ENCODE peak calls at places on chromosomes 4 and X, in five cellular contexts. H is tibial artery, Z is body of pancreas, X is A673, U is GM12878. L is an unnamed sample.
A peak's percentile ranks its signal among the peaks of the same experiment; 100 is the strongest.

GRCh38 chr4:98802673-98803286 is 126.2 kb downstream of the EIF4E start:
- DNase-seq in Z (no peak), X (peak; percentile 57), U (no peak), H (no peak), L (no peak)

GRCh38 chr4:137609693-137610450 is 77.6 kb upstream of the PCDH18 start:
- DNase-seq in U (no peak), Z (no peak), H (no peak), X (peak; percentile 79), L (no peak)

GRCh38 chrX:74349387-74349786 is 45.4 kb downstream of the ZCCHC13 start:
- DNase-seq in Z (no peak), H (no peak), X (no peak), U (no peak), L (no peak)

GRCh38 chr4:53629296-53629695 is 38.0 kb upstream of the LNX1 start:
- DNase-seq in H (peak; percentile 33), X (no peak), U (no peak), Z (no peak), L (no peak)

GRCh38 chr4:168908093-168908492 is 102.0 kb downstream of the CBR4 start:
- DNase-seq in X (peak; percentile 32), H (no peak), U (no peak), Z (no peak), L (no peak)

GRCh38 chr4:71074452-71075299 is 81.2 kb downstream of the DCK start:
- DNase-seq in Z (peak; percentile 48), U (no peak), X (peak; percentile 4), H (peak; percentile 22), L (no peak)

GRCh38 chrX:84735025-84735424 is 232.8 kb upstream of the HDX start:
- DNase-seq in H (no peak), X (no peak), U (no peak), Z (no peak), L (no peak)

GRCh38 chr4:189285377-189285776 is 655.3 kb upstream of the FRG1 start:
- DNase-seq in U (no peak), H (no peak), X (no peak), Z (no peak), L (no peak)

GRCh38 chr4:145260091-145260490 is 79.7 kb upstream of the OTUD4 start:
- DNase-seq in U (no peak), H (no peak), X (no peak), Z (no peak), L (no peak)

GRCh38 chr4:137545461-137545861 is 13.2 kb upstream of the PCDH18 start:
- DNase-seq in Z (no peak), U (no peak), H (peak; percentile 53), X (peak; percentile 64), L (no peak)

GRCh38 chr4:85995361-85995760 is 364.5 kb downstream of the MAPK10 start:
- DNase-seq in X (no peak), U (no peak), H (no peak), Z (no peak), L (no peak)

GRCh38 chrX:153969904-153970397 is 1.7 kb downstream of the HCFC1 start:
- DNase-seq in X (no peak), U (no peak), Z (no peak), H (no peak), L (peak; percentile 85)

GRCh38 chr4:74531952-74532794 is 87.2 kb downstream of the AREG start:
- DNase-seq in Z (no peak), H (no peak), X (peak; percentile 64), U (peak; percentile 8), L (no peak)

GRCh38 chrX:138014577-138014976 is 448.6 kb downstream of the ZIC3 start:
- DNase-seq in H (no peak), X (no peak), Z (no peak), U (no peak), L (no peak)

GRCh38 chr4:6071191-6071958 is 53.1 kb upstream of the C4orf50 start:
- DNase-seq in H (no peak), U (no peak), X (no peak), Z (no peak), L (peak; percentile 63)

GRCh38 chr4:145279122-145279960 is 99.0 kb upstream of the OTUD4 start:
- DNase-seq in Z (no peak), U (no peak), X (peak; percentile 54), H (no peak), L (no peak)

GRCh38 chr4:74615411-74615810 is 170.5 kb downstream of the AREG start:
- DNase-seq in H (no peak), Z (no peak), X (peak; percentile 59), U (no peak), L (no peak)

DNA sequence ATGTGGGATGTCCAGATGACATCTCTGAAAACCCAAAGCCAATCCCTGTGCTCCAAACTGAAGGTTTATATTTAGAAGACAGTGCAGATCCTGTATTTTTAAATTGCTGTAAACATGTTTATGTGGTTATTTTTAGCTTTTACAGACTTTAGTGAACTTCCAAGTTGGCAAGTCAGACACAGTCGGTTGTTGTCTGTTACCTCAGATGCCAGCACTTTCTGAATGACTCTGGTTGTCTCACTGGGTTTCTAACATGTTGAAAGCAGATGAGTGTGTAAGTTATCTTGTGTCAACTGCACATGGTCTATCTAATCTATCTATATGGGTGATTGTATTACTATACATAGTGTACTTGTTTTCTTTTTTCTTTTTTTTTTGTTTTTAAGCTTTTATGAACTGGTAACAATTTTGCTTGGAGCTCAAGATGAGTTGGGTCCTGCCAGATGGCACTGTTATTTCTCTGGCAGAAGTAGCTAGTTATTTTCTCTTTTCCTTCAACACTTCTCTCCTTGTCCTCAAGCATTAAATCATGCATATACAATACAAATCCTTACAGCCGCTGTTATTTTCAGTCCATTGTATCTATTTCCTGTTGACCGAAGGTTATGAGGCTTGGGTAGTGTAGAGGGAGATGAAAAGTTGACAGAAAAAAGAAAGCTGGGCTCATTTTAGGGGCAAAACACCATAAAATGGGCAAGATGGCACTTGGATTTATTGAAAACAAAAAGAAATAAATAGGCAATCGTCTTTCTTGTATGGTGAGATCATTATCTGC is 66.3 kb downstream of the GAB1 start:
- DNase-seq in X (peak; percentile 71), H (no peak), U (no peak), Z (no peak), L (no peak)
- H3K4me3 ChIP-seq in X (peak overlapping the region; percentile 28), H (no peak overlapping the region), U (peak overlapping the region; percentile 1), Z (no peak overlapping the region), L (no peak overlapping the region)

GRCh38 chr4:108115168-108115526 is 53.6 kb downstream of the LEF1 start:
- DNase-seq in H (no peak), Z (no peak), U (no peak), X (no peak), L (no peak)

GRCh38 chr4:108116423-108117168 is 52.1 kb downstream of the LEF1 start:
- DNase-seq in U (no peak), Z (no peak), H (no peak), X (no peak), L (no peak)

GRCh38 chr4:108113229-108113628 is 55.5 kb downstream of the LEF1 start:
- DNase-seq in H (no peak), U (no peak), X (no peak), Z (no peak), L (no peak)

GRCh38 chr4:108111781-108112180 is 57.0 kb downstream of the LEF1 start:
- DNase-seq in U (no peak), Z (no peak), H (no peak), X (no peak), L (no peak)

DNA sequence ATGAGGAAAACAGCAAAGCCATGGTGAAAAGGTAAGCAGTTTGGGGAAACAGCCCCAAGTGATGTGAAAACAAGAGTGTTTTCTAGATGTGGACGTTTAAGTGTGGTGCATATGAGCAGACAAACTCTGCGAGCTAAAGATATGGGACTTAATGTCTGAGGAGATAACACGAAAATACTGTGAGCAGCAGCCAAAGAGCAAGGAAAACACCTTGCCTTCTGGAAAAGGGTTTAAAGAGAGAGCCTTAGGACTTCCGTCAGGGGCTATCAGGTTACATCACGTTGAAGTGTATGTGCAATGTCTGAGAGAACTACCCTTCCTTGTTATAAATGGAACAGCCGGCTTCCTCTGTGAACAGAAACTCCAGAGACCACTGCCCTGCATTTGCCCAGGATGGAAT is 54.2 kb downstream of the LEF1 start:
- DNase-seq in U (no peak), X (no peak), Z (no peak), H (no peak), L (no peak)
- H3K4me1 ChIP-seq in U (peaks cover 37% of the 10 kb centered on the region), X (no peaks in the 10 kb centered on the region), Z (peaks cover 8% of the 10 kb centered on the region), H (no peaks in the 10 kb centered on the region), L (no peaks in the 10 kb centered on the region)

GRCh38 chr4:90211174-90211573 is 84.0 kb downstream of the CCSER1 start:
- DNase-seq in U (no peak), H (no peak), Z (no peak), X (no peak), L (no peak)

GRCh38 chr4:90209922-90210321 is 82.7 kb downstream of the CCSER1 start:
- DNase-seq in U (no peak), X (no peak), H (no peak), Z (no peak), L (no peak)

GRCh38 chr4:90220453-90220852 is 93.3 kb downstream of the CCSER1 start:
- DNase-seq in X (no peak), H (no peak), Z (no peak), U (no peak), L (no peak)

GRCh38 chr4:90219822-90220221 is 92.6 kb downstream of the CCSER1 start:
- DNase-seq in H (no peak), X (no peak), U (no peak), Z (no peak), L (no peak)

DNA sequence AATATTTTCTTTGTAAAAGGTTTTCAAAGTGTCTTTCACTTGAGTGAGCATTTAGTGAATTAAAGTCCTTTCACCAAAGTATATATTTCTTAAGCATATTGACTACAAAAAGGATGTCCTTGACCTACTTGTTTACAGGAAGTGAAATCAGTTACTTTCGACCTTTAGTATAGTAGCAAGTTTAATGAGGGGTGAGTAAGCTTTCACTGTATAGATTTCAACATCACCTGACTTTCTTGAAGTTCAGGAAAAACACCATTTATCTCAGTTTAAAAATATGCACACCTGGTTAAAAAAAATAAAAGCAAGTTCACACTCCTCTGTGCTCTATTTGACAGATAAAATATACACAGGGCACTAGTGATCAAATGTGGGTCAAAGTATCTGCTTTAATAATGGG is 88.1 kb downstream of the CCSER1 start:
- DNase-seq in U (peak; percentile 5), H (no peak), X (no peak), Z (no peak), L (no peak)
- H3K27ac ChIP-seq in U (no peak overlapping the region), H (no peak overlapping the region), X (no peak overlapping the region), Z (no peak overlapping the region), L (no peak overlapping the region)

GRCh38 chr4:65383589-65384305 is 286.5 kb downstream of the EPHA5 start:
- DNase-seq in Z (no peak), H (no peak), U (no peak), X (no peak), L (no peak)
- H3K4me3 ChIP-seq in Z (no peak overlapping the region), H (no peak overlapping the region), U (no peak overlapping the region), X (no peak overlapping the region), L (no peak overlapping the region)

DNA sequence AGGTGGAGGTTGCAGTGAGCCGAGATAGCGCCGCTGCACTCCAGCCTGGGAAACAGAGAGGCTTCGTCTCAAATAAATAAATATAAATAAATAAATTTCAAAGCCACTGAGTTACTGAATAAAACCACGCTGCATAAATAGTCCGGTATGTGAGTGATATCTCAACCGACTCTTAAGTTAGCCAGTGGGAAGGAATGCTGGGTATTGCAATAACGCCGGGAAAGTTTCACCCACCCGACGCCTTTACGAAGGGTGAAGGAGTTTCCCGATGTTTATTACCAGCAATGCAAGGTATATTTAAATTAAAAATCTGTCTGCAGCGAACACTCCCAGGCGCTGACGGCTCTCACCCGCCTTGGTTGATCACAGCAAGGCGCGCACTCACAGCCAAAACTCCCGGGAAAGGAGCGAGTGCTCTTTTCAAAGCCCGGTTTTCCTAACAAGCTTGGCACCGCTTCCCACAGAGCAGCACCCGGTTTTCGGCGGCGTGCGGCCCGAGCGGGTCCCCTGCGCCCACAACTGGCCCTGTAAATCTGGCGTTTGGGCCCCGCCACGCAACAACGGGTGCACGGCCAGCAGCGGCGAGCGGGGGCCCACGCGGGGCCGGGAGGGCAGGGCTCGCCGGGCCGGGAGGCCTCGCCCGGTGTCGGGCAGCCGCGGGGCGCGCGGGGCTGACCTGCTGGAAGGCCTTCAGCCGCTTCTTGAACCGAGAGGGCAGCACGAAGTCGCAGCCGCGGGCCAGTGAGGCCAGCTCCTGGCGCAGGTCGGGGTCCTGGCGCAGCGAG is 13.7 kb downstream of the PPP2R3B start:
- DNase-seq in U (no peak), Z (no peak), H (no peak), X (no peak), L (no peak)
- H3K4me1 ChIP-seq in U (no peaks in the 10 kb centered on the region), Z (peaks cover 19% of the 10 kb centered on the region), H (no peaks in the 10 kb centered on the region), X (peaks cover 14% of the 10 kb centered on the region), L (no peaks in the 10 kb centered on the region)

L was measured in aorta.